ENCODE peak calls at places on chromosome 1, in seven cellular contexts. Z is astrocyte of the cerebellum; M is SK-N-SH; G is heart right ventricle; U is natural killer cell treated with Interleukin-12 subunit alpha and Interleukin-12 subunit beta and Interleukin-15 and Interleukin-18, amount 100 ng/mL, for 72 hours; E is fibroblast of the conjunctiva; S is activated T-helper 1 cell treated with Interleukin-2 at 50 U/mL for 16 hours. K is an unnamed sample.
A peak's percentile ranks its signal among the peaks of the same experiment; 100 is the strongest.

GRCh38 chr1:234556245-234556943 is 53.6 kb downstream of the IRF2BP2 start:
- DNase-seq in Z (no peak), M (no peak), G (no peak), U (no peak), E (no peak), S (no peak), K (no peak)

GRCh38 chr1:148296511-148296910 is 144.4 kb upstream of the NBPF11 start:
- DNase-seq in Z (no peak), M (no peak), G (no peak), U (no peak), E (no peak), S (no peak), K (no peak)

GRCh38 chr1:15218287-15219279 is 28.4 kb upstream of the FHAD1 start:
- DNase-seq in Z (no peak), M (peak; percentile 57), G (peak; percentile 34), U (no peak), E (no peak), S (no peak), K (peak; percentile 6)

GRCh38 chr1:229843627-229844238 is 217.7 kb downstream of the URB2 start:
- DNase-seq in Z (no peak), M (no peak), G (peak; percentile 28), U (no peak), E (peak; percentile 41), S (no peak), K (peak; percentile 85)

GRCh38 chr1:200257235-200257634 is 152.6 kb downstream of the ZNF281 start:
- DNase-seq in Z (no peak), M (no peak), G (no peak), U (no peak), E (no peak), S (no peak), K (no peak)

GRCh38 chr1:206782448-206782847 is 10.2 kb upstream of the IL10 start:
- DNase-seq in Z (no peak), M (no peak), G (no peak), U (peak; percentile 73), E (no peak), S (no peak), K (no peak)

GRCh38 chr1:205493241-205494085 is 11.0 kb upstream of the CDK18 start:
- DNase-seq in Z (peak; percentile 59), M (peak; percentile 57), G (no peak), U (no peak), E (peak; percentile 49), S (no peak), K (no peak)

GRCh38 chr1:25148673-25149300 is 83.5 kb downstream of the SYF2 start:
- DNase-seq in Z (no peak), M (no peak), G (no peak), U (no peak), E (no peak), S (no peak), K (no peak)

GRCh38 chr1:150165622-150166612 is 16.2 kb downstream of the PLEKHO1 start:
- DNase-seq in Z (no peak), M (peak; percentile 71), G (peak; percentile 62), U (no peak), E (no peak), S (no peak), K (no peak)

GRCh38 chr1:87200875-87201638 is 127.6 kb upstream of the LMO4 start:
- DNase-seq in Z (no peak), M (no peak), G (no peak), U (no peak), E (no peak), S (no peak), K (no peak)

GRCh38 chr1:6577831-6578525 is 1.8 kb upstream of the ZBTB48 start:
- DNase-seq in Z (no peak), M (peak; percentile 25), G (no peak), U (no peak), E (no peak), S (no peak), K (no peak)

K was measured in psoas muscle.